ENCODE peak calls at places on chromosomes 11 and 22, in seven cellular contexts. D, W, O, S, X, R and A are unnamed samples.

GRCh38 chr11:96145163-96145585 is 197.8 kb downstream of the MAML2 start:
- DNase-seq in D (peak; percentile 28), W (no peak), O (no peak), S (no peak), X (peak; percentile 36), R (no peak), A (no peak)

GRCh38 chr11:45451766-45452440 is 165.8 kb upstream of the SYT13 start:
- DNase-seq in D (no peak), W (no peak), O (no peak), S (no peak), X (peak; percentile 10), R (no peak), A (no peak)

GRCh38 chr11:92751594-92751993 is 217.9 kb upstream of the MTNR1B start:
- DNase-seq in D (no peak), W (no peak), O (no peak), S (no peak), X (no peak), R (no peak), A (no peak)

GRCh38 chr11:16902979-16903378 is 111.2 kb downstream of the PLEKHA7 start:
- DNase-seq in D (peak; percentile 35), W (no peak), O (no peak), S (no peak), X (peak; percentile 75), R (peak; percentile 61), A (no peak)

GRCh38 chr22:32706149-32706548 is 95.4 kb upstream of the TIMP3 start:
- DNase-seq in D (no peak), W (no peak), O (no peak), S (no peak), X (no peak), R (no peak), A (no peak)

GRCh38 chr11:942853-943252 is 17.2 kb downstream of the AP2A2 start:
- DNase-seq in D (peak; percentile 78), W (no peak), O (no peak), S (no peak), X (peak; percentile 26), R (no peak), A (no peak)

GRCh38 chr11:68925613-68926012 is 21.9 kb downstream of the IGHMBP2 start:
- DNase-seq in D (no peak), W (no peak), O (no peak), S (no peak), X (no peak), R (peak; percentile 8), A (no peak)

GRCh38 chr11:120667281-120667680 is 155.7 kb downstream of the GRIK4 start:
- DNase-seq in D (no peak), W (no peak), O (no peak), S (no peak), X (no peak), R (no peak), A (peak; percentile 34)

GRCh38 chr11:110862407-110862806 is 150.2 kb upstream of the ARHGAP20 start:
- DNase-seq in D (no peak), W (no peak), O (no peak), S (no peak), X (no peak), R (no peak), A (no peak)

GRCh38 chr22:39283312-39284141 is 35.9 kb downstream of the RPL3 start:
- DNase-seq in D (peak; percentile 52), W (no peak), O (no peak), S (no peak), X (peak; percentile 90), R (no peak), A (peak; percentile 62)

GRCh38 chr22:30830907-30831306 is 136.2 kb downstream of the OSBP2 start:
- DNase-seq in D (peak; percentile 97), W (no peak), O (no peak), S (no peak), X (peak; percentile 99), R (no peak), A (no peak)

GRCh38 chr11:66068154-66068821 is 1.8 kb upstream of the PACS1 start:
- DNase-seq in D (peak; percentile 39), W (no peak), O (peak; percentile 72), S (peak; percentile 55), X (peak; percentile 78), R (peak; percentile 73), A (peak; percentile 54)

GRCh38 chr22:24186352-24186740 is 5.1 kb downstream of the SUSD2 start:
- DNase-seq in D (no peak), W (no peak), O (no peak), S (no peak), X (no peak), R (no peak), A (no peak)

GRCh38 chr22:36026741-36027140 is 1.9 kb downstream of the RBFOX2 start:
- DNase-seq in D (peak; percentile 27), W (no peak), O (no peak), S (no peak), X (peak; percentile 54), R (no peak), A (peak; percentile 26)

GRCh38 chr11:88739524-88739923 is 326.3 kb downstream of the GRM5 start:
- DNase-seq in D (no peak), W (no peak), O (no peak), S (no peak), X (no peak), R (no peak), A (no peak)

GRCh38 chr11:35237860-35238715 is 99.1 kb downstream of the CD44 start:
- DNase-seq in D (no peak), W (no peak), O (peak; percentile 38), S (peak; percentile 17), X (peak; percentile 83), R (peak; percentile 79), A (no peak)

GRCh38 chr22:32396746-32397145 is 15.3 kb downstream of the RTCB start:
- DNase-seq in D (no peak), W (no peak), O (no peak), S (no peak), X (no peak), R (no peak), A (no peak)

GRCh38 chr22:44622147-44622427 is 79.9 kb upstream of the PRR5 start:
- DNase-seq in D (no peak), W (no peak), O (no peak), S (no peak), X (no peak), R (peak; percentile 44), A (peak; percentile 49)

GRCh38 chr11:72528121-72528520 is 93.8 kb upstream of the CLPB start:
- DNase-seq in D (peak; percentile 34), W (no peak), O (no peak), S (no peak), X (no peak), R (no peak), A (no peak)